ENCODE peak calls at places on chromosomes 3 and 15, in eight cellular contexts. N is activated CD8-positive, alpha-beta T cell treated with anti-CD3 and anti-CD28 coated beads, Interleukin-2, amount 10 ng/mL, durations not matched to agents 7 days and 5 days; T is spleen; J is ACHN; E is cardiac septum; F is mucosa of gallbladder; L is GM23338; Q is GM20000. W is an unnamed sample.

GRCh38 chr3:196519738-196520122 is 4.6 kb upstream of the SMCO1 start:
- DNase-seq in F (no peak), L (no peak), N (peak), E (no peak), J (no peak), Q (no peak), T (no peak), W (no peak)

GRCh38 chr15:89576417-89576773 is 1.1 kb downstream of the TICRR start:
- DNase-seq in J (peak), L (no peak), F (no peak), N (no peak), E (no peak), T (no peak), Q (no peak), W (peak)

GRCh38 chr3:172119266-172119957 is 80.0 kb downstream of the FNDC3B start:
- DNase-seq in T (no peak), L (no peak), F (no peak), J (no peak), E (no peak), N (no peak), Q (no peak), W (no peak)

GRCh38 chr3:13507791-13508339 is 27.8 kb downstream of the HDAC11 start:
- DNase-seq in T (no peak), L (peak), F (no peak), Q (no peak), N (no peak), E (no peak), J (no peak), W (peak)

GRCh38 chr3:180264479-180264878 is 227.7 kb upstream of the PEX5L start:
- DNase-seq in T (no peak), N (no peak), E (no peak), J (no peak), Q (no peak), L (no peak), F (no peak), W (no peak)

GRCh38 chr15:40320931-40321371 is 2.5 kb upstream of the INAFM2 start:
- DNase-seq in E (no peak), J (peak), L (peak), N (peak), T (peak), F (peak), Q (peak), W (peak)

GRCh38 chr3:65448120-65448519 is 590.6 kb downstream of the MAGI1 start:
- DNase-seq in T (no peak), F (no peak), E (no peak), N (no peak), Q (no peak), J (no peak), L (no peak), W (no peak)

GRCh38 chr3:171548918-171549317 is 88.7 kb upstream of the TNIK start:
- DNase-seq in N (no peak), T (no peak), F (no peak), Q (no peak), J (no peak), L (no peak), E (no peak), W (peak)

GRCh38 chr3:21795152-21795837 is 44.3 kb upstream of the ZNF385D start:
- DNase-seq in F (no peak), T (no peak), L (no peak), N (no peak), E (peak), J (no peak), Q (no peak), W (no peak)

GRCh38 chr3:53131136-53131495 is 881 bp upstream of the RFT1 start:
- DNase-seq in J (no peak), E (no peak), N (no peak), F (no peak), Q (no peak), T (no peak), L (no peak), W (no peak)

GRCh38 chr15:56353740-56354139 is 11.5 kb upstream of the TEX9 start:
- DNase-seq in T (no peak), F (no peak), J (no peak), L (no peak), Q (no peak), N (no peak), E (no peak), W (no peak)

GRCh38 chr15:49428392-49429095 is 5.5 kb downstream of the FGF7 start:
- DNase-seq in J (no peak), F (no peak), T (no peak), N (no peak), E (no peak), Q (no peak), L (no peak), W (no peak)

GRCh38 chr3:78917541-78917940 is 850.3 kb downstream of the ROBO1 start:
- DNase-seq in T (no peak), F (no peak), N (no peak), J (no peak), E (no peak), Q (no peak), L (no peak), W (peak)

GRCh38 chr3:127694467-127695215 is 21.9 kb downstream of the ABTB1 start:
- DNase-seq in E (peak), L (peak), F (peak), Q (no peak), J (peak), N (peak), T (peak), W (peak)

GRCh38 chr15:77851696-77852095 is 219.0 kb upstream of the LINGO1 start:
- DNase-seq in J (peak), L (no peak), Q (no peak), E (peak), F (no peak), T (peak), N (no peak), W (peak)

GRCh38 chr3:175489406-175489805 is 630.3 kb downstream of the NAALADL2 start:
- DNase-seq in F (no peak), N (no peak), L (no peak), Q (peak), T (no peak), E (no peak), J (no peak), W (no peak)

GRCh38 chr15:67110400-67110799 is 45.0 kb downstream of the SMAD3 start:
- DNase-seq in F (no peak), Q (no peak), L (no peak), J (peak), T (peak), E (no peak), N (no peak), W (no peak)

GRCh38 chr3:141426404-141427034 is 58.2 kb downstream of the ZBTB38 start:
- DNase-seq in E (peak), Q (no peak), T (no peak), J (no peak), F (peak), N (no peak), L (peak), W (peak)

GRCh38 chr3:98763814-98764691 is 913 bp downstream of the ST3GAL6 start:
- DNase-seq in Q (no peak), F (no peak), N (no peak), J (no peak), E (no peak), T (peak), L (no peak), W (no peak)

GRCh38 chr15:74383695-74384565 is 16.5 kb upstream of the CYP11A1 start:
- DNase-seq in J (no peak), E (no peak), L (no peak), Q (peak), T (peak), N (peak), F (no peak), W (no peak)

GRCh38 chr15:48557335-48557734 is 88.2 kb downstream of the FBN1 start:
- DNase-seq in L (peak), F (no peak), N (no peak), T (no peak), E (no peak), J (no peak), Q (no peak), W (no peak)

GRCh38 chr3:71512000-71512399 is 71.5 kb downstream of the FOXP1 start:
- DNase-seq in N (peak), Q (peak), F (no peak), E (no peak), L (peak), T (no peak), J (no peak), W (no peak)

GRCh38 chr15:90851945-90852344 is 16.4 kb upstream of the FURIN start:
- DNase-seq in J (no peak), E (no peak), Q (no peak), T (no peak), F (no peak), L (no peak), N (peak), W (no peak)

GRCh38 chr15:99704444-99704838 is 28.8 kb downstream of the LYSMD4 start:
- DNase-seq in L (peak), T (no peak), J (peak), E (no peak), Q (peak), N (peak), F (peak), W (peak)

GRCh38 chr15:73683624-73684536 is at the start of gene CD276:
- DNase-seq in F (peak), E (peak), L (peak), Q (peak), T (peak), N (peak), J (peak), W (peak)

GRCh38 chr15:78067328-78068241 is 9.9 kb downstream of the TBC1D2B start:
- DNase-seq in F (no peak), J (no peak), E (no peak), N (no peak), Q (no peak), T (no peak), L (no peak), W (peak)

GRCh38 chr3:176919836-176920760 is 277.2 kb downstream of the TBL1XR1 start:
- DNase-seq in L (no peak), E (no peak), F (no peak), Q (no peak), T (no peak), J (no peak), N (no peak), W (peak)

GRCh38 chr3:183378008-183378407 is 50.4 kb downstream of the MCF2L2 start:
- DNase-seq in T (no peak), Q (no peak), J (no peak), E (no peak), F (no peak), N (no peak), L (no peak), W (no peak)

GRCh38 chr3:156511987-156512677 is 42.8 kb downstream of the SSR3 start:
- DNase-seq in F (no peak), J (no peak), E (no peak), Q (no peak), N (no peak), T (no peak), L (no peak), W (no peak)

GRCh38 chr3:116188231-116188785 is 257.0 kb downstream of the LSAMP start:
- DNase-seq in Q (no peak), L (no peak), T (no peak), F (no peak), J (no peak), E (no peak), N (no peak), W (peak)

GRCh38 chr3:176714034-176714433 is 483.2 kb downstream of the TBL1XR1 start:
- DNase-seq in J (no peak), F (no peak), T (no peak), L (no peak), E (no peak), Q (no peak), N (no peak), W (no peak)

GRCh38 chr15:41772720-41773331 is 1.5 kb upstream of the MAPKBP1 start:
- DNase-seq in L (peak), T (no peak), F (peak), J (peak), E (no peak), Q (peak), N (peak), W (peak)

GRCh38 chr3:114551770-114552526 is 258.1 kb downstream of the TIGIT start:
- DNase-seq in N (no peak), T (no peak), L (no peak), F (no peak), Q (no peak), J (peak), E (no peak), W (peak)

GRCh38 chr3:105277656-105278055 is 89.1 kb upstream of the ALCAM start:
- DNase-seq in T (no peak), N (no peak), L (no peak), Q (no peak), J (no peak), F (no peak), E (no peak), W (no peak)

W was measured in RPMI7951.